ENCODE peak calls at places on chromosomes 11 and 22, in nine cellular contexts. L is stimulated activated CD4-positive, alpha-beta T cell treated with anti-CD3 and anti-CD28 coated beads, Interleukin-15, amount 100 ng/mL, for 48 hours; C is CD8-positive, alpha-beta memory T cell; T is NCI-H774; G is stimulated activated CD8-positive, alpha-beta memory T cell treated with anti-CD3 and anti-CD28 coated beads, Interleukin-12 subunit alpha, Interleukin-12 subunit beta, amount 100 ng/mL, for 1 hour; Z is activated CD4-positive, alpha-beta T cell treated with anti-CD3 and anti-CD28 coated beads, Interleukin-2, amount 10 ng/mL, durations not matched to agents 7 days and 5 days; P is EH; R is dorsolateral prefrontal cortex; J is effector CD8-positive, alpha-beta T cell. Q is an unnamed sample.

GRCh38 chr11:111911563-111912401 is at the start of gene CRYAB:
- DNase-seq in P (peak; percentile 100), T (no peak), G (no peak), Z (no peak), J (no peak), L (no peak), C (no peak), R (peak; percentile 95), Q (peak; percentile 99)

GRCh38 chr11:114237321-114238280 is 58.6 kb upstream of the NNMT start:
- DNase-seq in G (no peak), Z (no peak), C (no peak), P (no peak), T (no peak), L (no peak), R (no peak), J (no peak), Q (no peak)

GRCh38 chr11:32829157-32829679 is 509 bp upstream of the PRRG4 start:
- DNase-seq in C (no peak), L (no peak), Z (no peak), J (no peak), T (peak; percentile 27), G (no peak), R (no peak), P (no peak), Q (no peak)

GRCh38 chr22:40855960-40856512 is 403 bp downstream of the ST13 start:
- DNase-seq in J (peak; percentile 31), C (peak; percentile 34), Z (peak; percentile 41), G (no peak), L (peak; percentile 10), P (peak; percentile 35), T (no peak), R (peak; percentile 35), Q (peak; percentile 77)

GRCh38 chr11:69949327-69949726 is 128.8 kb upstream of the ANO1 start:
- DNase-seq in P (peak; percentile 94), Z (no peak), R (no peak), L (no peak), G (no peak), T (no peak), C (no peak), J (no peak), Q (no peak)

GRCh38 chr11:114062272-114062671 is 2.8 kb downstream of the ZBTB16 start:
- DNase-seq in T (no peak), C (no peak), P (no peak), G (no peak), R (no peak), L (no peak), Z (no peak), J (no peak), Q (no peak)

GRCh38 chr11:118845369-118845768 is 38.3 kb upstream of the CXCR5 start:
- DNase-seq in T (no peak), G (no peak), J (no peak), L (no peak), R (no peak), Z (no peak), P (peak; percentile 65), C (no peak), Q (no peak)

GRCh38 chr11:124739479-124740276 is at the start of gene NRGN:
- DNase-seq in P (peak; percentile 87), L (peak; percentile 77), Z (peak; percentile 86), G (peak; percentile 73), J (peak; percentile 77), C (peak; percentile 71), T (peak; percentile 89), R (peak; percentile 92), Q (peak; percentile 94)

GRCh38 chr11:12403122-12403994 is 26.0 kb downstream of the PARVA start:
- DNase-seq in R (no peak), P (no peak), Z (no peak), C (no peak), J (no peak), L (no peak), G (no peak), T (no peak), Q (no peak)

GRCh38 chr22:36977401-36977861 is 41.8 kb downstream of the TST start:
- DNase-seq in R (peak; percentile 40), C (peak; percentile 72), G (peak; percentile 69), P (peak; percentile 48), Z (peak; percentile 63), L (peak; percentile 73), T (peak; percentile 1), J (peak; percentile 74), Q (no peak)

GRCh38 chr22:26835929-26836528 is 178.6 kb downstream of the MIAT start:
- DNase-seq in Z (peak; percentile 68), G (peak; percentile 8), L (peak; percentile 33), J (peak; percentile 10), R (no peak), P (peak; percentile 52), T (peak; percentile 6), C (no peak), Q (no peak)

GRCh38 chr22:30582788-30583575 is 8.5 kb upstream of the GAL3ST1 start:
- DNase-seq in T (no peak), Z (no peak), C (no peak), J (no peak), P (no peak), L (no peak), G (no peak), R (peak; percentile 40), Q (no peak)

GRCh38 chr11:27646051-27646818 is 54.0 kb downstream of the BDNF start:
- DNase-seq in T (no peak), J (no peak), G (no peak), L (no peak), Z (no peak), C (no peak), P (peak; percentile 22), R (no peak), Q (no peak)

GRCh38 chr22:45441158-45441557 is 27.7 kb downstream of the RIBC2 start:
- DNase-seq in R (peak; percentile 42), T (no peak), J (no peak), G (no peak), L (no peak), Z (peak; percentile 32), C (no peak), P (peak; percentile 77), Q (no peak)

GRCh38 chr11:9643751-9644150 is 20.1 kb upstream of the SWAP70 start:
- DNase-seq in Z (no peak), L (no peak), G (no peak), P (no peak), J (no peak), T (no peak), C (no peak), R (no peak), Q (no peak)

GRCh38 chr11:63889344-63889743 is 27.6 kb downstream of the RCOR2 start:
- DNase-seq in J (no peak), P (no peak), Z (no peak), T (no peak), R (no peak), C (no peak), L (no peak), G (no peak), Q (no peak)

GRCh38 chr11:69700278-69701140 is 3.3 kb downstream of the FGF19 start:
- DNase-seq in R (peak; percentile 46), J (no peak), P (peak; percentile 80), C (no peak), G (no peak), T (peak; percentile 71), L (no peak), Z (no peak), Q (no peak)

GRCh38 chr11:12840871-12841516 is 166.8 kb downstream of the TEAD1 start:
- DNase-seq in G (no peak), C (no peak), Z (no peak), T (no peak), J (no peak), L (no peak), P (peak; percentile 73), R (no peak), Q (no peak)

GRCh38 chr11:129141748-129142475 is 50.2 kb downstream of the ARHGAP32 start:
- DNase-seq in J (no peak), G (no peak), R (no peak), L (no peak), C (no peak), Z (no peak), P (no peak), T (no peak), Q (no peak)

GRCh38 chr22:28183078-28183870 is 264.2 kb upstream of the PITPNB start:
- DNase-seq in J (no peak), Z (no peak), P (no peak), R (no peak), L (no peak), T (no peak), C (no peak), G (no peak), Q (no peak)

GRCh38 chr11:20668844-20669832 is at the start of gene NELL1:
- DNase-seq in J (no peak), G (no peak), P (no peak), T (peak; percentile 33), R (no peak), C (no peak), Z (no peak), L (no peak), Q (no peak)

Q was measured in coronary artery.